ENCODE peak calls at places on chromosomes 7 and 10, in ten cellular contexts. One of them, this sample, is unnamed.

GRCh38 chr10:29430101-29430500 is 141.2 kb downstream of the LYZL1 start:
- DNase-seq in fibroblast of lung: peak
- DNase-seq in tibial nerve: no peak
- DNase-seq in heart left ventricle: no peak
- DNase-seq in neural progenitor cell: no peak
- DNase-seq in Calu3: no peak
- DNase-seq in choroid plexus epithelial cell: no peak
- DNase-seq in foreskin fibroblast: peak
- DNase-seq in Peyer's patch: no peak
- DNase-seq in CD8-positive, alpha-beta T cell: no peak
- DNase-seq in this sample: no peak

GRCh38 chr7:141071260-141071854 is 2.5 kb upstream of the TMEM178B start:
- DNase-seq in fibroblast of lung: peak
- DNase-seq in heart left ventricle: peak
- DNase-seq in tibial nerve: no peak
- DNase-seq in foreskin fibroblast: peak
- DNase-seq in Calu3: peak
- DNase-seq in neural progenitor cell: peak
- DNase-seq in choroid plexus epithelial cell: peak
- DNase-seq in Peyer's patch: peak
- DNase-seq in CD8-positive, alpha-beta T cell: peak
- DNase-seq in this sample: no peak

GRCh38 chr10:87818505-87819273 is 663 bp upstream of the ATAD1 start:
- DNase-seq in Peyer's patch: peak
- DNase-seq in Calu3: peak
- DNase-seq in foreskin fibroblast: peak
- DNase-seq in choroid plexus epithelial cell: peak
- DNase-seq in tibial nerve: no peak
- DNase-seq in heart left ventricle: no peak
- DNase-seq in fibroblast of lung: peak
- DNase-seq in CD8-positive, alpha-beta T cell: peak
- DNase-seq in neural progenitor cell: peak
- DNase-seq in this sample: peak

GRCh38 chr7:106039486-106040060 is 72.5 kb downstream of the SYPL1 start:
- DNase-seq in Peyer's patch: no peak
- DNase-seq in foreskin fibroblast: peak
- DNase-seq in neural progenitor cell: peak
- DNase-seq in heart left ventricle: no peak
- DNase-seq in Calu3: no peak
- DNase-seq in CD8-positive, alpha-beta T cell: no peak
- DNase-seq in tibial nerve: no peak
- DNase-seq in fibroblast of lung: peak
- DNase-seq in choroid plexus epithelial cell: peak
- DNase-seq in this sample: no peak

GRCh38 chr10:8112230-8112915 is 57.9 kb downstream of the GATA3 start:
- DNase-seq in Calu3: no peak
- DNase-seq in foreskin fibroblast: no peak
- DNase-seq in neural progenitor cell: no peak
- DNase-seq in fibroblast of lung: no peak
- DNase-seq in CD8-positive, alpha-beta T cell: no peak
- DNase-seq in Peyer's patch: no peak
- DNase-seq in heart left ventricle: no peak
- DNase-seq in tibial nerve: no peak
- DNase-seq in choroid plexus epithelial cell: no peak
- DNase-seq in this sample: no peak

GRCh38 chr10:26503911-26504310 is 65.8 kb downstream of the APBB1IP start:
- DNase-seq in neural progenitor cell: peak
- DNase-seq in Calu3: peak
- DNase-seq in choroid plexus epithelial cell: no peak
- DNase-seq in CD8-positive, alpha-beta T cell: peak
- DNase-seq in heart left ventricle: no peak
- DNase-seq in fibroblast of lung: no peak
- DNase-seq in tibial nerve: no peak
- DNase-seq in foreskin fibroblast: no peak
- DNase-seq in Peyer's patch: peak
- DNase-seq in this sample: no peak

GRCh38 chr10:8618834-8619233 is 564.3 kb downstream of the GATA3 start:
- DNase-seq in CD8-positive, alpha-beta T cell: no peak
- DNase-seq in neural progenitor cell: no peak
- DNase-seq in Calu3: peak
- DNase-seq in choroid plexus epithelial cell: no peak
- DNase-seq in fibroblast of lung: no peak
- DNase-seq in foreskin fibroblast: no peak
- DNase-seq in heart left ventricle: no peak
- DNase-seq in Peyer's patch: no peak
- DNase-seq in tibial nerve: no peak
- DNase-seq in this sample: no peak

GRCh38 chr7:45657890-45658715 is 83.9 kb downstream of the ADCY1 start:
- DNase-seq in Peyer's patch: no peak
- DNase-seq in tibial nerve: no peak
- DNase-seq in neural progenitor cell: no peak
- DNase-seq in choroid plexus epithelial cell: no peak
- DNase-seq in CD8-positive, alpha-beta T cell: no peak
- DNase-seq in Calu3: no peak
- DNase-seq in heart left ventricle: no peak
- DNase-seq in fibroblast of lung: no peak
- DNase-seq in foreskin fibroblast: no peak
- DNase-seq in this sample: no peak

GRCh38 chr7:124101173-124101768 is 68.4 kb upstream of the TMEM229A start:
- DNase-seq in choroid plexus epithelial cell: peak
- DNase-seq in fibroblast of lung: peak
- DNase-seq in CD8-positive, alpha-beta T cell: no peak
- DNase-seq in heart left ventricle: no peak
- DNase-seq in foreskin fibroblast: no peak
- DNase-seq in Peyer's patch: no peak
- DNase-seq in Calu3: peak
- DNase-seq in neural progenitor cell: peak
- DNase-seq in tibial nerve: no peak
- DNase-seq in this sample: no peak

GRCh38 chr7:45980181-45980905 is 59.3 kb upstream of the IGFBP3 start:
- DNase-seq in fibroblast of lung: peak
- DNase-seq in tibial nerve: no peak
- DNase-seq in heart left ventricle: no peak
- DNase-seq in Peyer's patch: no peak
- DNase-seq in choroid plexus epithelial cell: peak
- DNase-seq in Calu3: no peak
- DNase-seq in neural progenitor cell: no peak
- DNase-seq in foreskin fibroblast: peak
- DNase-seq in CD8-positive, alpha-beta T cell: no peak
- DNase-seq in this sample: no peak

GRCh38 chr10:11610151-11610854 is 1.1 kb downstream of the USP6NL start:
- DNase-seq in heart left ventricle: no peak
- DNase-seq in Peyer's patch: no peak
- DNase-seq in tibial nerve: no peak
- DNase-seq in Calu3: no peak
- DNase-seq in choroid plexus epithelial cell: no peak
- DNase-seq in foreskin fibroblast: no peak
- DNase-seq in CD8-positive, alpha-beta T cell: no peak
- DNase-seq in fibroblast of lung: peak
- DNase-seq in neural progenitor cell: no peak
- DNase-seq in this sample: no peak

GRCh38 chr7:48411619-48412018 is 240.4 kb downstream of the ABCA13 start:
- DNase-seq in choroid plexus epithelial cell: no peak
- DNase-seq in CD8-positive, alpha-beta T cell: no peak
- DNase-seq in foreskin fibroblast: no peak
- DNase-seq in heart left ventricle: no peak
- DNase-seq in fibroblast of lung: no peak
- DNase-seq in tibial nerve: no peak
- DNase-seq in Calu3: no peak
- DNase-seq in Peyer's patch: no peak
- DNase-seq in neural progenitor cell: no peak
- DNase-seq in this sample: no peak

GRCh38 chr7:70133291-70133690 is 535.0 kb downstream of the AUTS2 start:
- DNase-seq in foreskin fibroblast: no peak
- DNase-seq in heart left ventricle: no peak
- DNase-seq in fibroblast of lung: no peak
- DNase-seq in CD8-positive, alpha-beta T cell: no peak
- DNase-seq in tibial nerve: no peak
- DNase-seq in choroid plexus epithelial cell: no peak
- DNase-seq in Peyer's patch: no peak
- DNase-seq in Calu3: no peak
- DNase-seq in neural progenitor cell: no peak
- DNase-seq in this sample: no peak

GRCh38 chr10:114110174-114110972 is 63.6 kb downstream of the CCDC186 start:
- DNase-seq in Peyer's patch: no peak
- DNase-seq in choroid plexus epithelial cell: peak
- DNase-seq in Calu3: no peak
- DNase-seq in neural progenitor cell: peak
- DNase-seq in heart left ventricle: no peak
- DNase-seq in tibial nerve: no peak
- DNase-seq in CD8-positive, alpha-beta T cell: no peak
- DNase-seq in foreskin fibroblast: peak
- DNase-seq in fibroblast of lung: no peak
- DNase-seq in this sample: no peak
- TF ChIP-seq CTCF in Peyer's patch: no peak
- TF ChIP-seq CTCF in choroid plexus epithelial cell: peak
- TF ChIP-seq CTCF in Calu3: no peak
- TF ChIP-seq CTCF in neural progenitor cell: peak
- TF ChIP-seq CTCF in heart left ventricle: no peak
- TF ChIP-seq CTCF in tibial nerve: no peak
- TF ChIP-seq CTCF in CD8-positive, alpha-beta T cell: no peak
- TF ChIP-seq CTCF in foreskin fibroblast: peak
- TF ChIP-seq CTCF in fibroblast of lung: no peak
- TF ChIP-seq CTCF in this sample: no peak

DNA sequence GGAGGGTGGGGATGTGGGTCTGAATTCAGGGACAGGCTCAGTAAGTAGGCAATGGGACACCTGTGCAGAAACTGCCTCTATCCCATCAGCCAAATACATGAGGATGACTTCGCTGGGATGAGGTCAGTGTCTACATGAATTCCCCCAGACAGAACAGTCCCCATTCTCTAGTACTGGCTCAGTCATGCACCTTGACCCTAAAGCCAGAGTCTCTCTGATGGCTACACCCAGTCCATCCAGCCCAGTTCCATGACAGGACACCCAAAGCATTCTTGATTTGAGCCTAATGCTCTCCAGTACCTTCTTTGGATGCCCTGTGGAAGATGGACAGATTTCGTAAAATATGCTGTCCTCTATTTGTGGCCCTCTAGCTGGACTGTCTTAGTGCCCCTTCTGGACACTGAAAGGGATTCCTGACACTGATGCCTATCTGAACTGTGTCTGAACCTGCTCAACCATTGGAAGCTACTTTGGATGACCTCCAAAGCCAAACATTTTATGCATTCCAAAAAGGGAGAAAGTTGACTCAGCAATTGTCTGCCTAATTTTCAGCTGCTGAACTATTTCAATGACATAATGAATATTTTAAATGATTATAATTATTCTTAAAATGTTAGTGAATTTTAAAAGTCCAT is 14.6 kb downstream of the SFRP4 start:
- DNase-seq in Calu3: no peak
- DNase-seq in tibial nerve: no peak
- DNase-seq in choroid plexus epithelial cell: peak
- DNase-seq in heart left ventricle: no peak
- DNase-seq in foreskin fibroblast: peak
- DNase-seq in CD8-positive, alpha-beta T cell: no peak
- DNase-seq in fibroblast of lung: peak
- DNase-seq in Peyer's patch: no peak
- DNase-seq in neural progenitor cell: no peak
- DNase-seq in this sample: no peak
- TF ChIP-seq CTCF in Calu3: no peak
- TF ChIP-seq CTCF in tibial nerve: no peak
- TF ChIP-seq CTCF in choroid plexus epithelial cell: no peak
- TF ChIP-seq CTCF in heart left ventricle: no peak
- TF ChIP-seq CTCF in foreskin fibroblast: no peak
- TF ChIP-seq CTCF in CD8-positive, alpha-beta T cell: no peak
- TF ChIP-seq CTCF in fibroblast of lung: no peak
- TF ChIP-seq CTCF in Peyer's patch: no peak
- TF ChIP-seq CTCF in neural progenitor cell: no peak
- TF ChIP-seq CTCF in this sample: no peak

GRCh38 chr7:112987171-112987570 is 99.5 kb downstream of the GPR85 start:
- DNase-seq in Calu3: no peak
- DNase-seq in neural progenitor cell: no peak
- DNase-seq in fibroblast of lung: no peak
- DNase-seq in foreskin fibroblast: no peak
- DNase-seq in choroid plexus epithelial cell: no peak
- DNase-seq in CD8-positive, alpha-beta T cell: no peak
- DNase-seq in tibial nerve: no peak
- DNase-seq in heart left ventricle: no peak
- DNase-seq in Peyer's patch: no peak
- DNase-seq in this sample: no peak

GRCh38 chr7:112985377-112985987 is 101.1 kb downstream of the GPR85 start:
- DNase-seq in neural progenitor cell: peak
- DNase-seq in foreskin fibroblast: peak
- DNase-seq in tibial nerve: no peak
- DNase-seq in fibroblast of lung: peak
- DNase-seq in heart left ventricle: no peak
- DNase-seq in choroid plexus epithelial cell: peak
- DNase-seq in CD8-positive, alpha-beta T cell: no peak
- DNase-seq in Peyer's patch: no peak
- DNase-seq in Calu3: no peak
- DNase-seq in this sample: no peak

GRCh38 chr7:112990619-112991018 is 96.0 kb downstream of the GPR85 start:
- DNase-seq in Calu3: no peak
- DNase-seq in tibial nerve: no peak
- DNase-seq in foreskin fibroblast: peak
- DNase-seq in fibroblast of lung: peak
- DNase-seq in choroid plexus epithelial cell: peak
- DNase-seq in Peyer's patch: no peak
- DNase-seq in neural progenitor cell: no peak
- DNase-seq in CD8-positive, alpha-beta T cell: no peak
- DNase-seq in heart left ventricle: no peak
- DNase-seq in this sample: no peak

GRCh38 chr7:112986256-112987031 is 100.2 kb downstream of the GPR85 start:
- DNase-seq in heart left ventricle: no peak
- DNase-seq in CD8-positive, alpha-beta T cell: no peak
- DNase-seq in fibroblast of lung: peak
- DNase-seq in tibial nerve: no peak
- DNase-seq in neural progenitor cell: no peak
- DNase-seq in Calu3: no peak
- DNase-seq in choroid plexus epithelial cell: peak
- DNase-seq in Peyer's patch: no peak
- DNase-seq in foreskin fibroblast: peak
- DNase-seq in this sample: no peak

DNA sequence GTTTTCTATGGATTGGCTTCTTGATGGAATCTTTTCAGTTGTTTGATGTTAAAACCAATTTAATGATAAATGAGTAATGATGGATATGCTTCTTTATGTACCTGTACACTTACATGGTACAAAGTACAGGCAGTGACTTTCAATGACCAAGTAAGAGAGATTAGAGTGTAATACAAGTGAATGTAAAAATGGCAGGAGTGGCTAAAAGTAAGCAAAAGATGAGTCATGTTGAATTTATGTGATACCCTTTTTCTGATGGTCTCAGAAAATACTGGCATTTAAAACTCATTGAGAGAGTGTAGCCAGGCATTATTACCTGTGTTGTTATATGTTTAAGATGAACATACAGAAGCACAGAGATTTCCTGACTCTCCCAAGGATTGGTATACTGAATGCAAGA is 97.1 kb downstream of the GPR85 start:
- DNase-seq in CD8-positive, alpha-beta T cell: no peak
- DNase-seq in Calu3: no peak
- DNase-seq in tibial nerve: no peak
- DNase-seq in choroid plexus epithelial cell: peak
- DNase-seq in Peyer's patch: no peak
- DNase-seq in heart left ventricle: no peak
- DNase-seq in neural progenitor cell: no peak
- DNase-seq in fibroblast of lung: peak
- DNase-seq in foreskin fibroblast: peak
- DNase-seq in this sample: no peak
- TF ChIP-seq CTCF in CD8-positive, alpha-beta T cell: no peak
- TF ChIP-seq CTCF in Calu3: no peak
- TF ChIP-seq CTCF in tibial nerve: no peak
- TF ChIP-seq CTCF in choroid plexus epithelial cell: no peak
- TF ChIP-seq CTCF in Peyer's patch: no peak
- TF ChIP-seq CTCF in heart left ventricle: no peak
- TF ChIP-seq CTCF in neural progenitor cell: no peak
- TF ChIP-seq CTCF in fibroblast of lung: no peak
- TF ChIP-seq CTCF in foreskin fibroblast: no peak
- TF ChIP-seq CTCF in this sample: no peak

GRCh38 chr10:44046605-44047004 is 338.3 kb downstream of the CXCL12 start:
- DNase-seq in Calu3: no peak
- DNase-seq in neural progenitor cell: peak
- DNase-seq in heart left ventricle: no peak
- DNase-seq in tibial nerve: no peak
- DNase-seq in fibroblast of lung: no peak
- DNase-seq in choroid plexus epithelial cell: peak
- DNase-seq in Peyer's patch: no peak
- DNase-seq in foreskin fibroblast: peak
- DNase-seq in CD8-positive, alpha-beta T cell: no peak
- DNase-seq in this sample: no peak
- TF ChIP-seq CTCF in Calu3: no peak
- TF ChIP-seq CTCF in neural progenitor cell: peak
- TF ChIP-seq CTCF in heart left ventricle: no peak
- TF ChIP-seq CTCF in tibial nerve: peak
- TF ChIP-seq CTCF in fibroblast of lung: peak
- TF ChIP-seq CTCF in choroid plexus epithelial cell: no peak
- TF ChIP-seq CTCF in Peyer's patch: no peak
- TF ChIP-seq CTCF in foreskin fibroblast: no peak
- TF ChIP-seq CTCF in CD8-positive, alpha-beta T cell: no peak
- TF ChIP-seq CTCF in this sample: no peak

This sample was measured in natural killer cell.